ENCODE peak calls at places on chromosome 21, in ten cellular contexts. Y is stomach; C is tibial nerve; G is CD8-positive, alpha-beta T cell; W is AG04450; Z is adrenal gland; Q is ovary; V is GM12878; S is K562; F is heart left ventricle. M is an unnamed sample. For H3K9me3 and H3K27me3, the result is how much of the 10 kb centered on the place peaks cover.

GRCh38 chr21:41559658-41560599 is 52.0 kb upstream of the TMPRSS2 start:
- DNase-seq in G (no peak), Q (no peak), Y (peak), S (no peak), V (peak), C (no peak), F (no peak), Z (no peak), W (no peak), M (no peak)

GRCh38 chr21:16179732-16180131 is 449.9 kb downstream of the USP25 start:
- DNase-seq in Z (no peak), G (no peak), S (no peak), Q (no peak), W (no peak), C (no peak), V (no peak), Y (no peak), F (no peak), M (no peak)

GRCh38 chr21:41071410-41071809 is 96.5 kb upstream of the BACE2 start:
- DNase-seq in V (no peak), Z (no peak), C (no peak), W (no peak), G (no peak), Y (no peak), F (no peak), Q (no peak), S (no peak), M (peak)

GRCh38 chr21:38956791-38957571 is 151.3 kb downstream of the ETS2 start:
- DNase-seq in G (no peak), F (no peak), Z (no peak), Y (peak), W (no peak), S (no peak), Q (no peak), V (no peak), C (no peak), M (no peak)

GRCh38 chr21:39024538-39024937 is 158.7 kb downstream of the PSMG1 start:
- DNase-seq in V (no peak), S (no peak), Y (no peak), F (no peak), W (no peak), C (no peak), Q (no peak), Z (no peak), G (no peak), M (no peak)

GRCh38 chr21:39079617-39080016 is 103.6 kb downstream of the PSMG1 start:
- DNase-seq in C (peak), V (no peak), Z (peak), F (peak), Q (no peak), W (no peak), S (no peak), G (no peak), Y (peak), M (no peak)

GRCh38 chr21:14071902-14072734 is 138.6 kb downstream of the LIPI start:
- DNase-seq in F (no peak), Y (peak), Q (no peak), W (no peak), S (no peak), Z (no peak), V (no peak), G (no peak), C (no peak), M (no peak)

GRCh38 chr21:45444385-45444784 is 39.4 kb downstream of the COL18A1 start:
- DNase-seq in Z (no peak), Y (no peak), G (no peak), C (no peak), S (no peak), Q (no peak), F (no peak), V (no peak), W (no peak), M (no peak)

GRCh38 chr21:42047821-42048613 is 23.1 kb upstream of the UMODL1 start:
- DNase-seq in V (no peak), F (peak), C (peak), Y (peak), G (no peak), Q (peak), W (peak), Z (peak), S (no peak), M (no peak)

GRCh38 chr21:37767984-37768383 is 148.3 kb downstream of the KCNJ6 start:
- DNase-seq in W (no peak), C (no peak), V (no peak), S (no peak), Q (no peak), G (no peak), Y (no peak), Z (no peak), F (no peak), M (no peak)

GRCh38 chr21:15741510-15741909 is 11.7 kb downstream of the USP25 start:
- DNase-seq in C (no peak), Y (no peak), Z (no peak), V (no peak), F (no peak), G (no peak), Q (no peak), W (no peak), S (no peak), M (no peak)

DNA sequence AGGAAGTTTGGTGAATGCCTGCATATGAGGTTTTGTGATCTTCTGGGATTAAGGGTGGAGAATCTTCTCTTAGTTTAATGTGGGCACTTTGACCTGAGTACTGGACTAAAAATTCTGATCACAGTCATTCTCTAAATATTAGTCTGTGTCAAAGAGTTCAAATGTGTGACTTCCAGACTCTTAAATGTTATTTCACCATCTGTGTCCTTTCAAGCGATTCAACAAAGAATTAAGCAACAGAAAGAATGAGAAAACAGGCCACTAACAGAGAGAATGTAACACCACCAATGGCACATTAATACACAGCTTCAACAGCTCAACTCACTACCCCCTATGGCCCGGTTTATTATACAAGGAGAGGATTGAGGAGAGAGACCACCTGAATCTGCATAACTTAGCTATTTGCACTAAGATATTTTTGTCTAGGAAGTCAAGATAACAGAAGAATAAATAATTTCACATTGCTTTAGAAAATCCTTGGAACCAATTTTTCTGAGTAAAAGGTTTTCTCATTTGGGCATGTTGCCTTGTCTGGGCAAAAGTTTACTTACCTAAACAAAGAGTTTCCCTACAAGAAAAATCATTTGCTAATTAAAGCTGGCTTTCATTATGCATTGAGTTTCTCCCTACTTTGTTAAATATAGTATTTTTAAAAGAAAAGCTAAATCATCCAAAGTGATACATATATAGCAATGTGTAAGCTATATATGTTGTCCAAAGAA is 1313.7 kb downstream of the NCAM2 start:
- DNase-seq in G (no peak), C (no peak), Z (no peak), F (no peak), Y (no peak), S (no peak), V (no peak), Q (no peak), W (no peak), M (no peak)
- H3K9me3 ChIP-seq in G (under half), C (under half), Z (under half), F (under half), Y (under half), S (under half), V (under half), Q (under half), W (under half), M (under half)

GRCh38 chr21:24825348-24825747 is 781.9 kb downstream of the MRPL39 start:
- DNase-seq in S (no peak), G (no peak), V (no peak), Y (no peak), F (no peak), Q (no peak), W (no peak), Z (no peak), C (no peak), M (no peak)

GRCh38 chr21:24829397-24829796 is 777.9 kb downstream of the MRPL39 start:
- DNase-seq in W (no peak), Q (no peak), Y (no peak), Z (no peak), C (no peak), G (no peak), S (no peak), V (no peak), F (no peak), M (no peak)

GRCh38 chr21:24824209-24824608 is 783.1 kb downstream of the MRPL39 start:
- DNase-seq in C (no peak), Z (no peak), W (no peak), Q (no peak), G (no peak), V (no peak), F (no peak), S (no peak), Y (no peak), M (no peak)

GRCh38 chr21:24823247-24823646 is 784.0 kb downstream of the MRPL39 start:
- DNase-seq in F (no peak), S (no peak), Z (no peak), V (no peak), Q (no peak), C (no peak), Y (no peak), W (no peak), G (no peak), M (no peak)

DNA sequence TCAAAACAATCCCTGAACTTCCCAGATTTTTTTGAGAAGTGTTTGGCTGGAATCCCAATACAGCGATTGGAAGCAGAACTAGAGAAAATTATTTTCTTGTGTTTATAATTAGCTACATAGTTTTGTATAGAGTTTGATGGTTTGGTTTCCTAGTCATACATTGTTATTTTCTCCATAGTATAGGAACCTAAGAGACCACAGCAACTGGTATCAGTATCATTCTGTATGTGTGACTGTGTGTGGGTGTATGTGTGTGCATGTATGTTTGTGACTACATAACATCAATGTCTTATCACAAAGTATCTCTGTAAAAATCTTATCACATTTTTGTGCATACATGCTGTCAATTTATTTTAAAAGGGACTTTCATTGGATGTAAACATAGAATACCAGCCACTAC is 780.5 kb downstream of the MRPL39 start:
- DNase-seq in Q (no peak), Y (no peak), F (no peak), G (no peak), Z (no peak), S (no peak), V (no peak), W (no peak), C (no peak), M (no peak)
- H3K27me3 ChIP-seq in Q (under half), Y (under half), F (under half), G (under half), Z (under half), S (under half), V (under half), W (under half), C (under half), M (under half)

DNA sequence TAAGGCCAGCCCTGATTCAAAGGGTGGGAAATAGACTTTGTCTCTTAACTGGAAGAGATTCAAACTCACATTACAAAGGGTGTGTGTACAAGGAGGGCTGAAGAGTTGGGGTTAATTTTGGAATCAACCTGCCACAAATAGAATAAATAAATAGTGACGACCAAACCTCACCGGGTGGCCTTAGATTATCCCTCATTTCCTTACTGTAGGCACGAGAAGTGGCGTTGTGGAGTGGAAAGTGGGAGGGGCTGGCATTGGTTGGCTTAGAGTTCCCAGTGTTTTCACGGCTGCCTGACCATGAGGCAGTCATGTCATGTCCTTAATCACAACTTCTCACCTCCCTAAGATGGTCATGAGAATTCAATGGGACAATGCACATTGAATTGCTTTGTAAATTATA is 21.3 kb upstream of the RUNX1 start:
- DNase-seq in W (no peak), C (no peak), Q (no peak), Z (no peak), Y (no peak), G (no peak), S (no peak), V (no peak), F (no peak), M (no peak)
- H3K9me3 ChIP-seq in W (under half), C (under half), Q (under half), Z (under half), Y (under half), G (under half), S (under half), V (under half), F (under half), M (under half)

GRCh38 chr21:30676737-30677136 is 34.1 kb downstream of the KRTAP20-3 start:
- DNase-seq in G (no peak), Z (no peak), Q (no peak), Y (no peak), F (no peak), S (no peak), V (no peak), C (no peak), W (no peak), M (no peak)
- H3K27me3 ChIP-seq in G (under half), Z (under half), Q (under half), Y (under half), F (under half), S (under half), V (under half), C (under half), W (under half), M (under half)

DNA sequence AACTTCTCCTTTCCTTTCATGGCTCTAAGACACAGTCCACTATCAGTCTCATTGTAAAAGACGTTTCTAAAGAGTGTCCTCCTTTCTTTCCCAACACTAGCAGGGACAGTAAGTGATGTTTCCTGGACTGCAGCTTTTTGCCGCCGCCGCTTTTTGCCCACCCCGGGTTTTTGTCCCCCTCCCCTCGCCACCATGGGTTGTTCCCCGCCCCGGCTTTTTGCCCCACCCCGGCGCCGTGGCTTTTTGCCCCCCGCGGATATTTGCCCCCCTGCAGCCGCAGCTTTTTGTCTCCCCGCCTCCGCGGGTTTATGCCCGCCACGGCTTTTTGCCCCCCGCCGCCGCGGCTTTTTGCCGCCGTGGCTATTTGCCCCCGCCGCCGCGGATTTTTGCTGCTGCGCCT is 95.2 kb downstream of the TPTE start:
- DNase-seq in Q (no peak), G (no peak), C (no peak), Y (no peak), F (no peak), V (no peak), Z (no peak), S (no peak), W (no peak), M (no peak)
- H3K9me3 ChIP-seq in Q (under half), G (under half), C (under half), Y (under half), F (half or more), V (under half), Z (under half), S (under half), W (under half), M (under half)

DNA sequence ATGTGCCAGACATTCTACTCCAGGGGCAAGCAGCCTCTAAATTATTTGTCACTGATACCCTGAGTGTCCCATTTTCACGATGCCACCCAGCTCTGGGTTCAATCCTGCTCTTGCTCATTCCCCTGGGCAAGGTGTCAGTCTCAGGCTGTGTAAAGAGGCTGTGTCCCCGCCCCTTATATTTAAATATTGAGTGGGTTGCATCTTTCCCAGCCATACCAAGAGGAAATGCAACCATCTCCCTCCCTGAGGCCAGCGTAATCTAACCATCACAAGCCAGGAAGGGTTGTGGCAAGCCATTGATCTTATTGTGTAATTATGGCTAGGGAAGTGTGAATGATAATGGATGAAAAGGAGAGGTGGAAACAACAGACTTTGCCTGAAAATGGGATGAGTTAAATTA is 54.7 kb upstream of the CLDN14 start:
- DNase-seq in W (no peak), G (no peak), V (no peak), Z (no peak), C (no peak), S (no peak), F (no peak), Y (no peak), Q (no peak), M (no peak)
- H3K27me3 ChIP-seq in W (under half), G (under half), V (under half), Z (under half), C (under half), S (under half), F (under half), Y (under half), Q (under half), M (under half)

DNA sequence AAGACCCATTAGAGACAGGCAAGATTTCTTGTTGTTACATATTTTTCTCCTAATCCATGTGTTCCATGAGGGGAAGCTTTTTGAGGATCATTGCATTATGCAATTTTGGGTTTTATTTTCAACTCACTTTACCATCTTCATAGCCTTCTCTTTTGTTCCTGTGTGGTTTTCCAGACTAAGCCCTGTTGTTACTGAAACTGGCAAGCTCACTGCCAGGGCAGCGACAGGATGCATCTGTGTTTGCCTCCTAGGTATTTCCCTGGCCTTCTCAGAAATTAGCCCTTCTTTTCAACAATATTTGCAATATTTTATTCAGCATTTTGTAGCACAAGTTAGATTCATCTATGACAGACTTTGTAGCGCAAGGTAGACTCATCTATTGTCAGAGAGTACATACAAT is 134.2 kb upstream of the CYYR1 start:
- DNase-seq in W (no peak), V (no peak), F (no peak), Z (no peak), G (no peak), Y (no peak), Q (no peak), S (no peak), C (no peak), M (no peak)
- H3K9me3 ChIP-seq in W (under half), V (under half), F (under half), Z (under half), G (under half), Y (under half), Q (under half), S (under half), C (under half), M (under half)

GRCh38 chr21:31560479-31560878 is 99.0 kb upstream of the SOD1 start:
- DNase-seq in Q (no peak), F (no peak), S (no peak), Z (no peak), C (no peak), Y (no peak), G (no peak), V (no peak), W (no peak), M (no peak)
- H3K27me3 ChIP-seq in Q (under half), F (under half), S (under half), Z (under half), C (under half), Y (under half), G (under half), V (under half), W (under half), M (under half)

GRCh38 chr21:23936991-23937390 is 1670.3 kb downstream of the MRPL39 start:
- DNase-seq in W (no peak), Y (no peak), Z (no peak), F (no peak), S (no peak), G (no peak), C (no peak), V (no peak), Q (no peak), M (no peak)
- H3K9me3 ChIP-seq in W (under half), Y (under half), Z (under half), F (under half), S (under half), G (under half), C (under half), V (under half), Q (under half), M (under half)

DNA sequence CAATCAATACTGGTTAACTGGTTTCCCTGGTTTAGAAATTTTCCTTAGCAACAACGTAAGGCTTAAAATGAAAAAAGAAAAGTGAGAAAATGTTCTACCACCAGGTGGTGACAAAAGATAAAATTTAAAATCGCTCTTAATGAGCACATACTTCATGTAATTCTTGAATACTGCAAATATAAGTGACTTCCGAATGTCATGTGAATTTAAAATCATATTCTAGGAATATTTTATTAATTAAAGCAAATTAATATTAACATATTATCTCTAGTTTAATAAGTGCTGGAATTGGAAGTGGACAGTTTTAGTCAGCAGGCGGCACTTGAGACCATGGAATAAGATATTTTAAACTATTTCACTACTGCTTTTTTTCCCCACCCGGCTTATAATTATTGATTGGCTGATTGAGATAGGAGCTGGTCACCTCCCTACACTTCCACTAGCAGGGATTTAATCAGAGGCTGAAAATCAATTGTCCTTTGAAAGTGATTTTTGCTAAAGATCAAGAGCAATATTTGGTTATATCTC is 5.0 kb upstream of the ADAMTS1 start:
- DNase-seq in Y (no peak), S (no peak), C (no peak), W (no peak), Q (no peak), F (no peak), V (peak), Z (no peak), G (no peak), M (no peak)
- H3K27me3 ChIP-seq in Y (under half), S (under half), C (under half), W (under half), Q (under half), F (under half), V (under half), Z (under half), G (under half), M (under half)

M was measured in iPS DF 6.9.